ENCODE peak calls at places on chromosomes 2 and 18, in nine cellular contexts. E is endothelial cell of umbilical vein, X is stomach, A is K562, L is HepG2, W is SK-N-SH, D is GM12891, I is GM23338, N is suprapubic skin. Z is an unnamed sample.

GRCh38 chr2:51490576-51491234 is 458.8 kb upstream of the NRXN1 start:
- DNase-seq in E (no peak), X (no peak), A (no peak), L (no peak), W (peak; percentile 38), D (no peak), I (no peak), N (no peak), Z (no peak)

GRCh38 chr2:54666741-54667639 is 56.5 kb upstream of the EML6 start:
- DNase-seq in E (peak; percentile 37), X (peak; percentile 35), A (no peak), L (peak; percentile 90), W (no peak), D (no peak), I (no peak), N (no peak), Z (no peak)

GRCh38 chr2:4828682-4829374 is 863.4 kb upstream of the SOX11 start:
- DNase-seq in E (no peak), X (no peak), A (no peak), L (no peak), W (no peak), D (no peak), I (no peak), N (no peak), Z (no peak)

GRCh38 chr2:224847961-224848850 is 132.0 kb upstream of the CCDC195 start:
- DNase-seq in E (peak; percentile 38), X (no peak), A (no peak), L (no peak), W (peak; percentile 44), D (no peak), I (no peak), N (no peak), Z (no peak)

GRCh38 chr2:67719351-67719750 is 322.2 kb downstream of the ETAA1 start:
- DNase-seq in E (no peak), X (no peak), A (no peak), L (no peak), W (no peak), D (no peak), I (no peak), N (no peak), Z (no peak)

GRCh38 chr2:174631009-174631981 is 33.7 kb upstream of the WIPF1 start:
- DNase-seq in E (no peak), X (no peak), A (no peak), L (no peak), W (no peak), D (no peak), I (no peak), N (no peak), Z (no peak)

GRCh38 chr18:76350134-76351025 is 144.7 kb downstream of the ZNF516 start:
- DNase-seq in E (no peak), X (no peak), A (no peak), L (no peak), W (no peak), D (no peak), I (peak; percentile 18), N (no peak), Z (no peak)

GRCh38 chr2:42516418-42516817 is 22.6 kb upstream of the KCNG3 start:
- DNase-seq in E (no peak), X (no peak), A (no peak), L (no peak), W (no peak), D (no peak), I (no peak), N (no peak), Z (no peak)

GRCh38 chr2:155100261-155100660 is 401.8 kb downstream of the KCNJ3 start:
- DNase-seq in E (no peak), X (no peak), A (no peak), L (no peak), W (no peak), D (no peak), I (peak; percentile 4), N (no peak), Z (no peak)

GRCh38 chr2:206981089-206981674 is 41.9 kb downstream of the CPO start:
- DNase-seq in E (no peak), X (no peak), A (no peak), L (no peak), W (no peak), D (no peak), I (no peak), N (no peak), Z (no peak)

GRCh38 chr2:145919507-145919906 is 1399.6 kb upstream of the ZEB2 start:
- DNase-seq in E (peak; percentile 9), X (no peak), A (no peak), L (no peak), W (no peak), D (no peak), I (no peak), N (no peak), Z (no peak)

GRCh38 chr2:223925106-223925505 is 20.0 kb downstream of the WDFY1 start:
- DNase-seq in E (no peak), X (no peak), A (no peak), L (no peak), W (no peak), D (no peak), I (no peak), N (no peak), Z (no peak)

DNA sequence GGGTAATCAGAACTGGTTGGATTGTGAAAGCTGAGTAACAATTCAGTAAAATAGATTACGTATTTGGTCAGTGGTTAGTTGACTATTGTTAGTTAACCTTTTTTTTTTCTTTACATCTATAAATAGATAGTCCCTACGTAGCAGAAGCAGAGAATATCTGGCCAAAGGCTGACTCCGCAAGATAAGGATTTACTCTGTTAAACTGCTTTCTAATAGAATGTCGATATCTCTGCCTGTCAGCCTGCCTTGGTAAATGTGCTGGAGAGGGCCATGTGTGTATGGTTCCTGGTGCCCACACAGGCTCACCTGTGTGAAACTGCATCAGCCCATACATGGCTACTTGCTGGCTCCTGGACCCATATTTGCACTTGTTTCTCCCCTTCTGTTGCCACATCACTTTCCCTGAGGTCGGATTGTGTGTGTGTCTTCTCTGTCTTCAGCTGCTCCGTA is 94.4 kb downstream of the CRIM1 start:
- DNase-seq in E (no peak), X (no peak), A (no peak), L (no peak), W (no peak), D (no peak), I (no peak), N (no peak), Z (no peak)
- TF ChIP-seq POLR2AphosphoS5 in E (no peak), X (no peak), A (peak; percentile 51), L (no peak), W (no peak), D (no peak), I (no peak), N (no peak), Z (no peak)

DNA sequence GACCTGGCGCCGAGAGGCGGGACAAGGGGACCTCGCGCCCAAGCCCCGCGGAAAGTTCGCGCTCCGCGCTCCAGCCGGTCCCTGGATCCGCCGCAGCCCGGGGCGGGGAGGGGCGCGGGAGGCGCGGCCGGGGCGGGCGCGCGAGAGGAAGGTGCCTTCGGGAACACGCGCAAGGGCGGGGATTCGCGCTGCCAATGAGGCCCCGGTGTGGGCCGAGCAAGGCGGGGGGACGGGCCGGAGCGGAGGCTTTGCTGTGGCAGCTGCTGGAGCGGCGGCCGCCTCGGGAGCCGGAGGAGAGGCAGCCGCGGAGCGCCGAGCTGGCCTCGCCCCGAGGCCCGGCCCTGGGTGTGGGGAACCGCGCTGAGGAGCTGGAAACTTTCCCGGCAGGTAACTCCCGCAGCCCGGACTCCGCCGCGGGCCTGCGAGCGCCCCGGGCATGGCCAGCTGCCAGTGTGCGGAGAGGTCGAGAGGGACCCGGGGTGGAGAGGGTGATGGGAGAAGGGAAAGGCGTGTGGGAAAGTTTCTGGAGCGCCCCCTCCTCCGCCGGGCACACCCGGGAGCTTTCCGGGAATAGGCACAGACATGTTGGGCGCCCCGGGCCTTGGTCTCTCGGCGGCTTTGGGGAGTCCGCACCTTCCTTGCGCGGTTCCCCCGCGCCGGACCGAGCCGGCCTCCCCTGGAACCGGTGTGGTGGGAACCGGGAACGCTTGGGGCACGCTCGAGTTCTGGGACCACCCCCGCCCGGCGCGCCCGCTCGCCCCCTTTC is at the start of gene TANC1:
- DNase-seq in E (peak; percentile 90), X (peak; percentile 96), A (peak; percentile 65), L (peak; percentile 77), W (peak; percentile 95), D (peak; percentile 75), I (peak; percentile 92), N (peak; percentile 94), Z (peak; percentile 77)
- TF ChIP-seq POLR2AphosphoS5 in E (peak; percentile 97), X (peak; percentile 94), A (no peak), L (no peak), W (peak; percentile 84), D (no peak), I (peak; percentile 63), N (peak; percentile 72), Z (peak; percentile 64)

GRCh38 chr2:218187650-218188025 is 20.9 kb upstream of the CXCR1 start:
- DNase-seq in E (no peak), X (no peak), A (no peak), L (no peak), W (no peak), D (no peak), I (no peak), N (no peak), Z (no peak)

GRCh38 chr2:218193716-218194115 is 23.3 kb upstream of the ARPC2 start:
- DNase-seq in E (no peak), X (no peak), A (no peak), L (no peak), W (no peak), D (no peak), I (no peak), N (peak; percentile 1), Z (no peak)

GRCh38 chr2:218194880-218195279 is 22.1 kb upstream of the ARPC2 start:
- DNase-seq in E (no peak), X (no peak), A (no peak), L (no peak), W (no peak), D (no peak), I (no peak), N (no peak), Z (no peak)

GRCh38 chr2:218196974-218197373 is 20.0 kb upstream of the ARPC2 start:
- DNase-seq in E (no peak), X (no peak), A (no peak), L (no peak), W (no peak), D (no peak), I (no peak), N (no peak), Z (no peak)

DNA sequence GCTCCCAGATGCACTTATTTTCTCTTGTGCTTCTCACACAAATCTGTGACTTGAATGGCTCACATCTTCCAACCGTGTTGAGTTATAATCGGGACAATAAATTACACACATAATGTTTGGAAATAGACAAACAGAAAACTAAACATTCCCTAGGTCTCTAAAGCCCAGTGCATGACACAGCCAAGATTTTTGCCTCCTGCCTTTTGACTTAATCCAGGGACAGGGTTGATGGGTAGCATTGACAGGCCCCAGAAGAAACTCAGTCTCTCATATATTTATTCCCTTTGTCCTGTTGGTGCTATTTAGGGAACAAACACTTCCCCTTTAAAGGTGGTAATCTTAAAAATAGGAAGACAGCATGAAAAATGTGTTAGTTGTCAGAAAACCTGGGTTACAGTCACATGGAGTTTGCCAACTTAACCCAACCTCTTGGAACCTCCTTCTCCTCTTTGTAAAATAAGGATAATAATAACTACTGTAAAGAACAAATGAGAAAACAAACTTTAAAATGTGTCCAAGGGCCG is 24.0 kb upstream of the ARPC2 start:
- DNase-seq in E (no peak), X (no peak), A (no peak), L (no peak), W (no peak), D (no peak), I (no peak), N (no peak), Z (no peak)
- TF ChIP-seq POLR2AphosphoS5 in E (no peak), X (no peak), A (no peak), L (no peak), W (no peak), D (no peak), I (no peak), N (no peak), Z (no peak)

GRCh38 chr2:241408849-241409248 is 52.8 kb downstream of the FARP2 start:
- DNase-seq in E (no peak), X (no peak), A (no peak), L (no peak), W (no peak), D (no peak), I (no peak), N (no peak), Z (no peak)
- TF ChIP-seq POLR2AphosphoS5 in E (no peak), X (no peak), A (no peak), L (no peak), W (no peak), D (no peak), I (no peak), N (no peak), Z (no peak)

Z was measured in GM12892.